ENCODE peak calls at places on chromosomes 11 and 22, in five cellular contexts. L, Z, W, V and F are unnamed samples.

GRCh38 chr11:59573216-59573615 is 42.4 kb downstream of the OSBP start:
- DNase-seq in L (no peak), Z (peak), W (no peak), V (no peak), F (no peak)

GRCh38 chr11:1879941-1880720 is 11.6 kb downstream of the PRR33 start:
- DNase-seq in L (no peak), Z (peak), W (no peak), V (peak), F (no peak)

GRCh38 chr22:48171294-48171693 is 1408.8 kb downstream of the TBC1D22A start:
- DNase-seq in L (no peak), Z (no peak), W (no peak), V (no peak), F (no peak)

GRCh38 chr11:68445531-68446035 is 15.0 kb upstream of the PPP6R3 start:
- DNase-seq in L (no peak), Z (no peak), W (no peak), V (no peak), F (no peak)

GRCh38 chr11:96234866-96235441 is 108.0 kb downstream of the MAML2 start:
- DNase-seq in L (no peak), Z (no peak), W (no peak), V (no peak), F (no peak)

GRCh38 chr11:10302744-10303557 is 1.9 kb upstream of the ADM start:
- DNase-seq in L (peak), Z (peak), W (peak), V (peak), F (peak)

GRCh38 chr11:1526785-1527184 is 40.2 kb upstream of the MOB2 start:
- DNase-seq in L (no peak), Z (no peak), W (no peak), V (no peak), F (no peak)

GRCh38 chr11:56848105-56848809 is 99.8 kb upstream of the OR9G4 start:
- DNase-seq in L (no peak), Z (no peak), W (no peak), V (no peak), F (no peak)

GRCh38 chr11:121508449-121508848 is 55.7 kb upstream of the SORL1-AS1 start:
- DNase-seq in L (peak), Z (no peak), W (no peak), V (no peak), F (no peak)

GRCh38 chr22:24413271-24413670 is 14.1 kb upstream of the ADORA2A start:
- DNase-seq in L (no peak), Z (no peak), W (no peak), V (no peak), F (no peak)

GRCh38 chr11:111834432-111835163 is 36.8 kb downstream of the ALG9 start:
- DNase-seq in L (no peak), Z (no peak), W (no peak), V (no peak), F (no peak)

GRCh38 chr11:78350101-78350645 is 67.4 kb downstream of the GAB2 start:
- DNase-seq in L (no peak), Z (peak), W (no peak), V (peak), F (no peak)

GRCh38 chr11:786235-787083 is 3.4 kb downstream of the CEND1 start:
- DNase-seq in L (no peak), Z (no peak), W (no peak), V (no peak), F (no peak)

GRCh38 chr11:31160504-31161422 is 208.8 kb downstream of the DCDC1 start:
- DNase-seq in L (peak), Z (no peak), W (no peak), V (no peak), F (no peak)

GRCh38 chr11:63476618-63477017 is 14.3 kb downstream of the PLAAT5 start:
- DNase-seq in L (no peak), Z (no peak), W (no peak), V (no peak), F (no peak)

GRCh38 chr11:86204356-86204755 is 40.2 kb upstream of the EED start:
- DNase-seq in L (no peak), Z (no peak), W (no peak), V (no peak), F (no peak)

GRCh38 chr11:16194566-16194965 is 161.8 kb downstream of the SOX6 start:
- DNase-seq in L (no peak), Z (no peak), W (no peak), V (peak), F (no peak)

GRCh38 chr22:32378703-32379272 is 21.1 kb downstream of the RFPL3 start:
- DNase-seq in L (peak), Z (peak), W (no peak), V (no peak), F (no peak)

GRCh38 chr22:46287873-46288751 is 8.6 kb upstream of the GTSE1 start:
- DNase-seq in L (no peak), Z (no peak), W (peak), V (peak), F (no peak)

GRCh38 chr22:31244044-31244942 is 32.2 kb downstream of the LIMK2 start:
- DNase-seq in L (no peak), Z (peak), W (no peak), V (no peak), F (no peak)

GRCh38 chr11:36488096-36488495 is 22.0 kb downstream of the TRAF6 start:
- DNase-seq in L (no peak), Z (no peak), W (no peak), V (no peak), F (no peak)

GRCh38 chr11:130472434-130472961 is 24.1 kb downstream of the ADAMTS15 start:
- DNase-seq in L (no peak), Z (no peak), W (no peak), V (peak), F (no peak)

GRCh38 chr11:62140302-62141110 is 16.7 kb downstream of the INCENP start:
- DNase-seq in L (no peak), Z (no peak), W (peak), V (no peak), F (no peak)

GRCh38 chr11:106381895-106382294 is 304.4 kb downstream of the AASDHPPT start:
- DNase-seq in L (no peak), Z (no peak), W (no peak), V (no peak), F (no peak)
- H3K27ac ChIP-seq in L (no peak), Z (no peak), W (no peak), V (no peak), F (no peak)

GRCh38 chr11:14190992-14191773 is 167.8 kb downstream of the RRAS2 start:
- DNase-seq in L (no peak), Z (peak), W (no peak), V (no peak), F (no peak)
- H3K27ac ChIP-seq in L (no peak), Z (no peak), W (peak), V (peak), F (no peak)

GRCh38 chr22:27639180-27640086 is 162.1 kb downstream of the MN1 start:
- DNase-seq in L (no peak), Z (no peak), W (no peak), V (no peak), F (no peak)
- H3K27ac ChIP-seq in L (no peak), Z (no peak), W (no peak), V (peak), F (no peak)

GRCh38 chr11:114308689-114309089 is 12.5 kb downstream of the NNMT start:
- DNase-seq in L (no peak), Z (peak), W (no peak), V (no peak), F (no peak)

GRCh38 chr11:114309517-114309916 is 13.3 kb downstream of the NNMT start:
- DNase-seq in L (no peak), Z (no peak), W (no peak), V (no peak), F (no peak)

GRCh38 chr11:114310095-114310494 is 13.9 kb downstream of the NNMT start:
- DNase-seq in L (no peak), Z (no peak), W (no peak), V (no peak), F (no peak)

GRCh38 chr11:114304969-114305368 is 8.8 kb downstream of the NNMT start:
- DNase-seq in L (no peak), Z (no peak), W (no peak), V (no peak), F (no peak)

DNA sequence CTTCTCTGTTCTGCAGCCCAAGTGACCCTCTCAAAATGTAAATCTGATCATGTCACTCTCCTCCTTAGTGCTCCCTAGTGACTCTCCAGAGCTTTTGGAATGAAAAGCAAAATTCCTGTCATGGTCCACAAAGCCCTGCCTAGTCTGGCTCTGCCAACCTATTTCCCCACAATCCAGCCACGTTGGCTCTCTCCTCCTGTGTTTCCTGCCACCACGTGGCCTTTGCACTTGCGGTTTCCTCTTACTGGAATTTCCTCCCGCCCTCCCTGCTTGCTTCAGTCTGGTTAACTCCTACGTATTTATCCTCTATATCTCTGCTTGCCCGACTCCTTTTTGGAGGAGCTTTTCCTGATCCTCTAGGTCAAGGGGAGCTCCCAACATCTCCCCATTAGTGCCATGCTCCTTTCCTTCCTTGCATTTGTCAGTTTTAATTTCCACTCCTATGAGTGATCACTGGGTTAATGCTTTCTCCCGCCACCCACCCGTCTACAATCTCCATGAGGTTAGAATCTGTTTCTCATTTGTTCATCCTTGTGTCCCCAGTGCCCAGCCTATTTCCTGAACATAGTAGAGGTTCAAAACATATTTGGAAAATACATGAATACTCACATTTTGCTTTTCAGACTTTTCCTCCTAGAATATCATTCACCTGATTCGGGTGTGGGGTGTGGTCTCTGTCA is 11.5 kb downstream of the NNMT start:
- DNase-seq in L (no peak), Z (peak), W (peak), V (peak), F (no peak)
- H3K27ac ChIP-seq in L (no peak), Z (peak), W (peak), V (peak), F (no peak)

GRCh38 chr11:18981897-18982296 is 42.7 kb upstream of the MRGPRX1 start:
- DNase-seq in L (no peak), Z (no peak), W (no peak), V (no peak), F (no peak)

GRCh38 chr11:18987454-18988231 is 48.4 kb upstream of the MRGPRX1 start:
- DNase-seq in L (no peak), Z (no peak), W (no peak), V (no peak), F (no peak)

GRCh38 chr11:18986744-18987143 is 47.5 kb upstream of the MRGPRX1 start:
- DNase-seq in L (no peak), Z (no peak), W (no peak), V (no peak), F (no peak)
- H3K27ac ChIP-seq in L (no peak), Z (no peak), W (no peak), V (no peak), F (no peak)

DNA sequence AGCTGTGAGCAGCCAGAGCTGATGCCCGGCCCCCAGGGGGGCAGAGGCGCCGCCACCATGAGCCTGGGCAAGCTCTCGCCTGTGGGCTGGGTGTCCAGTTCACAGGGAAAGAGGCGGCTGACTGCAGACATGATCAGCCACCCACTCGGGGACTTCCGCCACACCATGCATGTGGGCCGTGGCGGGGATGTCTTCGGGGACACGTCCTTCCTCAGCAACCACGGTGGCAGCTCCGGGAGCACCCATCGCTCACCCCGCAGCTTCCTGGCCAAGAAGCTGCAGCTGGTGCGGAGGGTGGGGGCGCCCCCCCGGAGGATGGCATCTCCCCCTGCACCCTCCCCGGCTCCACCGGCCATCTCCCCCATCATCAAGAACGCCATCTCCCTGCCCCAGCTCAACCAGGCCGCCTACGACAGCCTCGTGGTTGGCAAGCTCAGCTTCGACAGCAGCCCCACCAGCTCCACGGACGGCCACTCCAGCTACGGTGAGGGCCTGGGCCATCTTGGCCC is 6.1 kb downstream of the CDC42EP1 start:
- DNase-seq in L (no peak), Z (no peak), W (no peak), V (no peak), F (peak)
- H3K27ac ChIP-seq in L (no peak), Z (no peak), W (peak), V (peak), F (no peak)

GRCh38 chr11:104484784-104485554 is 321.0 kb upstream of the PDGFD start:
- DNase-seq in L (no peak), Z (no peak), W (no peak), V (no peak), F (no peak)
- H3K27ac ChIP-seq in L (no peak), Z (no peak), W (no peak), V (no peak), F (no peak)

DNA sequence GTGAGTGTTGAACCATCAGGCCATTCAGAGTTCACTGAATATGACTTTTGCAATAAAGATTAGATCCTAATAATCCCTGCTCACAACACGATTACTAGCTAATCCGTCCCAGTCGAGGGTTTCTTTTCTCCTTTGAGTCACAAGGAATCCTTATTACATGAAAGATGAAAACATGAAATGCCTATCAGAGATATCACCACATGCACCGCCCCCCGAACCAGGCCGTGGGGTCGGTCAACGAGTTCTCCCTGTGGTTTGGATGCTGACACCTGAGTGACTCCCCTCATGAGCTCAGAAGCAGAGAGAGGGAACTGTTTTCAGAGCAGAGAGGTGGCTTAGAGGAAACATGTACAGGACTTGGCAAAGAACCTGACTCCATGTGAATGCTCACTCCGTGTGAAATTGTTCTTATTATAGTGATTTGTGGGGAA is 263.3 kb downstream of the ETS1 start:
- DNase-seq in L (no peak), Z (no peak), W (no peak), V (no peak), F (no peak)
- H3K27ac ChIP-seq in L (no peak), Z (no peak), W (peak), V (no peak), F (peak)

GRCh38 chr22:26565181-26565580 is 24.8 kb downstream of the TPST2 start:
- DNase-seq in L (no peak), Z (no peak), W (no peak), V (no peak), F (no peak)

GRCh38 chr22:26565889-26566288 is 24.0 kb downstream of the TPST2 start:
- DNase-seq in L (no peak), Z (no peak), W (no peak), V (no peak), F (no peak)

GRCh38 chr22:26567610-26568009 is 22.3 kb downstream of the TPST2 start:
- DNase-seq in L (no peak), Z (no peak), W (no peak), V (no peak), F (no peak)

GRCh38 chr22:26568207-26568706 is 21.7 kb downstream of the TPST2 start:
- DNase-seq in L (peak), Z (peak), W (no peak), V (no peak), F (no peak)

DNA sequence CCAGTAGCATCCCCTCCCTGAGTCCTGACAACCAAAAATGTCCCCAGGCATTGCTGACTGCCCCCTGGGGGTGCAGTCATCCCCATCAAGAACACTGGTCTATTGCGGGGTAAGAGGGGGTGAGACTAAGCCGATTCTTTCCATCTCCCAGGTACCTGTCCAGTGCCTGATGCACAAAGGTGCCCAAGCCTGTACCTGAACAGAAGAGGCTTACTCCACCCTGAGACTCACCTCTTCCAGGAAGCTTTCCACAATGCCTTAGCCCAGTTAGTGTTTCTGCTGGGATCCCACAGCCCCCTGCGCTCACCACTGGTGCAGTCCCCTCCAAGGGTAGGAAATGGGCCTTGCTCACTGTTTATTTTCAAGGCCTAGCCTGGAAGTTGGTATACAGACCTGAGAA is 22.9 kb downstream of the TPST2 start:
- DNase-seq in L (no peak), Z (no peak), W (no peak), V (no peak), F (no peak)
- H3K27ac ChIP-seq in L (no peak), Z (no peak), W (no peak), V (peak), F (no peak)